ENCODE peak calls at places on chromosomes 13 and 19, in nine cellular contexts. One of them, this sample, is unnamed.
A peak's percentile ranks its signal among the peaks of the same experiment; 100 is the strongest.

GRCh38 chr19:6533000-6533328 is 2.1 kb downstream of the TNFSF9 start:
- DNase-seq in AG08396: no peak
- DNase-seq in brain pericyte: no peak
- DNase-seq in tibial nerve: no peak
- DNase-seq in cardiac muscle cell: no peak
- DNase-seq in fibroblast of pulmonary artery: no peak
- DNase-seq in amygdala: no peak
- DNase-seq in Daoy: no peak
- DNase-seq in heart right ventricle: no peak
- DNase-seq in this sample: no peak

GRCh38 chr13:84430015-84430414 is 547.7 kb upstream of the SLITRK1 start:
- DNase-seq in AG08396: no peak
- DNase-seq in brain pericyte: no peak
- DNase-seq in tibial nerve: no peak
- DNase-seq in cardiac muscle cell: peak; percentile 30
- DNase-seq in fibroblast of pulmonary artery: peak; percentile 46
- DNase-seq in amygdala: no peak
- DNase-seq in Daoy: no peak
- DNase-seq in heart right ventricle: no peak
- DNase-seq in this sample: no peak

GRCh38 chr19:10286803-10287737 is at the start of gene ICAM4:
- DNase-seq in AG08396: peak; percentile 30
- DNase-seq in brain pericyte: no peak
- DNase-seq in tibial nerve: no peak
- DNase-seq in cardiac muscle cell: peak; percentile 88
- DNase-seq in fibroblast of pulmonary artery: peak; percentile 74
- DNase-seq in amygdala: no peak
- DNase-seq in Daoy: peak; percentile 61
- DNase-seq in heart right ventricle: peak; percentile 90
- DNase-seq in this sample: no peak

GRCh38 chr13:106796280-106797047 is 228.5 kb upstream of the ARGLU1 start:
- DNase-seq in AG08396: no peak
- DNase-seq in brain pericyte: no peak
- DNase-seq in tibial nerve: no peak
- DNase-seq in cardiac muscle cell: peak; percentile 2
- DNase-seq in fibroblast of pulmonary artery: no peak
- DNase-seq in amygdala: no peak
- DNase-seq in Daoy: no peak
- DNase-seq in heart right ventricle: no peak
- DNase-seq in this sample: no peak

GRCh38 chr13:30169442-30169841 is 137.9 kb downstream of the KATNAL1 start:
- DNase-seq in AG08396: no peak
- DNase-seq in brain pericyte: no peak
- DNase-seq in tibial nerve: no peak
- DNase-seq in cardiac muscle cell: no peak
- DNase-seq in fibroblast of pulmonary artery: no peak
- DNase-seq in amygdala: no peak
- DNase-seq in Daoy: no peak
- DNase-seq in heart right ventricle: no peak
- DNase-seq in this sample: no peak

GRCh38 chr13:66491241-66491640 is 738.9 kb downstream of the PCDH9 start:
- DNase-seq in AG08396: no peak
- DNase-seq in brain pericyte: no peak
- DNase-seq in tibial nerve: no peak
- DNase-seq in cardiac muscle cell: no peak
- DNase-seq in fibroblast of pulmonary artery: no peak
- DNase-seq in amygdala: no peak
- DNase-seq in Daoy: no peak
- DNase-seq in heart right ventricle: no peak
- DNase-seq in this sample: no peak

GRCh38 chr19:41758846-41759245 is 3.5 kb downstream of the CEACAM6 start:
- DNase-seq in AG08396: no peak
- DNase-seq in brain pericyte: no peak
- DNase-seq in tibial nerve: no peak
- DNase-seq in cardiac muscle cell: no peak
- DNase-seq in fibroblast of pulmonary artery: no peak
- DNase-seq in amygdala: no peak
- DNase-seq in Daoy: no peak
- DNase-seq in heart right ventricle: no peak
- DNase-seq in this sample: no peak

GRCh38 chr19:11453468-11454341 is 18.3 kb downstream of the PRKCSH start:
- DNase-seq in AG08396: no peak
- DNase-seq in brain pericyte: no peak
- DNase-seq in tibial nerve: no peak
- DNase-seq in cardiac muscle cell: no peak
- DNase-seq in fibroblast of pulmonary artery: no peak
- DNase-seq in amygdala: no peak
- DNase-seq in Daoy: no peak
- DNase-seq in heart right ventricle: no peak
- DNase-seq in this sample: no peak

GRCh38 chr13:108005231-108005630 is 210.1 kb downstream of the LIG4 start:
- DNase-seq in AG08396: no peak
- DNase-seq in brain pericyte: no peak
- DNase-seq in tibial nerve: no peak
- DNase-seq in cardiac muscle cell: no peak
- DNase-seq in fibroblast of pulmonary artery: no peak
- DNase-seq in amygdala: no peak
- DNase-seq in Daoy: no peak
- DNase-seq in heart right ventricle: no peak
- DNase-seq in this sample: no peak

GRCh38 chr19:57850553-57851017 is 926 bp downstream of the ZNF587 start:
- DNase-seq in AG08396: no peak
- DNase-seq in brain pericyte: no peak
- DNase-seq in tibial nerve: no peak
- DNase-seq in cardiac muscle cell: peak; percentile 42
- DNase-seq in fibroblast of pulmonary artery: peak; percentile 45
- DNase-seq in amygdala: no peak
- DNase-seq in Daoy: peak; percentile 47
- DNase-seq in heart right ventricle: no peak
- DNase-seq in this sample: no peak

GRCh38 chr19:49691243-49692101 is 556 bp downstream of the CPT1C start:
- DNase-seq in AG08396: peak; percentile 95
- DNase-seq in brain pericyte: no peak
- DNase-seq in tibial nerve: no peak
- DNase-seq in cardiac muscle cell: peak; percentile 86
- DNase-seq in fibroblast of pulmonary artery: peak; percentile 75
- DNase-seq in amygdala: peak; percentile 76
- DNase-seq in Daoy: peak; percentile 76
- DNase-seq in heart right ventricle: peak; percentile 64
- DNase-seq in this sample: peak; percentile 69

GRCh38 chr13:37164635-37165034 is 59.2 kb upstream of the CSNK1A1L start:
- DNase-seq in AG08396: no peak
- DNase-seq in brain pericyte: no peak
- DNase-seq in tibial nerve: no peak
- DNase-seq in cardiac muscle cell: no peak
- DNase-seq in fibroblast of pulmonary artery: no peak
- DNase-seq in amygdala: no peak
- DNase-seq in Daoy: no peak
- DNase-seq in heart right ventricle: no peak
- DNase-seq in this sample: no peak

GRCh38 chr19:18322759-18323460 is at the start of gene LSM4:
- DNase-seq in AG08396: peak; percentile 99
- DNase-seq in brain pericyte: peak; percentile 91
- DNase-seq in tibial nerve: peak; percentile 97
- DNase-seq in cardiac muscle cell: peak; percentile 98
- DNase-seq in fibroblast of pulmonary artery: peak; percentile 97
- DNase-seq in amygdala: peak; percentile 93
- DNase-seq in Daoy: peak; percentile 99
- DNase-seq in heart right ventricle: peak; percentile 98
- DNase-seq in this sample: peak; percentile 98

GRCh38 chr19:3586707-3587346 is 1.5 kb downstream of the GIPC3 start:
- DNase-seq in AG08396: no peak
- DNase-seq in brain pericyte: no peak
- DNase-seq in tibial nerve: no peak
- DNase-seq in cardiac muscle cell: no peak
- DNase-seq in fibroblast of pulmonary artery: no peak
- DNase-seq in amygdala: no peak
- DNase-seq in Daoy: no peak
- DNase-seq in heart right ventricle: no peak
- DNase-seq in this sample: no peak

GRCh38 chr19:8302357-8302691 is 5.8 kb downstream of the CD320 start:
- DNase-seq in AG08396: no peak
- DNase-seq in brain pericyte: no peak
- DNase-seq in tibial nerve: peak; percentile 14
- DNase-seq in cardiac muscle cell: no peak
- DNase-seq in fibroblast of pulmonary artery: no peak
- DNase-seq in amygdala: no peak
- DNase-seq in Daoy: no peak
- DNase-seq in heart right ventricle: peak; percentile 76
- DNase-seq in this sample: no peak

GRCh38 chr13:108342369-108343289 is 73.1 kb downstream of the TNFSF13B start:
- DNase-seq in AG08396: peak; percentile 14
- DNase-seq in brain pericyte: no peak
- DNase-seq in tibial nerve: no peak
- DNase-seq in cardiac muscle cell: peak; percentile 42
- DNase-seq in fibroblast of pulmonary artery: peak; percentile 56
- DNase-seq in amygdala: no peak
- DNase-seq in Daoy: no peak
- DNase-seq in heart right ventricle: no peak
- DNase-seq in this sample: no peak

GRCh38 chr13:46202188-46202795 is 9.4 kb upstream of the LRRC63 start:
- DNase-seq in AG08396: no peak
- DNase-seq in brain pericyte: no peak
- DNase-seq in tibial nerve: no peak
- DNase-seq in cardiac muscle cell: no peak
- DNase-seq in fibroblast of pulmonary artery: no peak
- DNase-seq in amygdala: no peak
- DNase-seq in Daoy: no peak
- DNase-seq in heart right ventricle: no peak
- DNase-seq in this sample: no peak

GRCh38 chr19:22601906-22602630 is 32.1 kb upstream of the ZNF492 start:
- DNase-seq in AG08396: no peak
- DNase-seq in brain pericyte: no peak
- DNase-seq in tibial nerve: no peak
- DNase-seq in cardiac muscle cell: no peak
- DNase-seq in fibroblast of pulmonary artery: no peak
- DNase-seq in amygdala: no peak
- DNase-seq in Daoy: no peak
- DNase-seq in heart right ventricle: no peak
- DNase-seq in this sample: no peak

GRCh38 chr13:77918391-77919261 is at the start of gene EDNRB:
- DNase-seq in AG08396: peak; percentile 53
- DNase-seq in brain pericyte: no peak
- DNase-seq in tibial nerve: peak; percentile 28
- DNase-seq in cardiac muscle cell: peak; percentile 52
- DNase-seq in fibroblast of pulmonary artery: peak; percentile 44
- DNase-seq in amygdala: peak; percentile 12
- DNase-seq in Daoy: peak; percentile 21
- DNase-seq in heart right ventricle: peak; percentile 56
- DNase-seq in this sample: peak; percentile 18

GRCh38 chr13:99827011-99827410 is 144.6 kb downstream of the ZIC5 start:
- DNase-seq in AG08396: no peak
- DNase-seq in brain pericyte: no peak
- DNase-seq in tibial nerve: no peak
- DNase-seq in cardiac muscle cell: no peak
- DNase-seq in fibroblast of pulmonary artery: no peak
- DNase-seq in amygdala: no peak
- DNase-seq in Daoy: peak; percentile 86
- DNase-seq in heart right ventricle: no peak
- DNase-seq in this sample: no peak

GRCh38 chr13:22114630-22115311 is 443.9 kb downstream of the FGF9 start:
- DNase-seq in AG08396: peak; percentile 29
- DNase-seq in brain pericyte: no peak
- DNase-seq in tibial nerve: no peak
- DNase-seq in cardiac muscle cell: peak; percentile 0
- DNase-seq in fibroblast of pulmonary artery: no peak
- DNase-seq in amygdala: no peak
- DNase-seq in Daoy: peak; percentile 73
- DNase-seq in heart right ventricle: no peak
- DNase-seq in this sample: no peak

GRCh38 chr19:47719047-47719885 is 6.0 kb downstream of the EHD2 start:
- DNase-seq in AG08396: peak; percentile 94
- DNase-seq in brain pericyte: peak; percentile 93
- DNase-seq in tibial nerve: peak; percentile 77
- DNase-seq in cardiac muscle cell: peak; percentile 98
- DNase-seq in fibroblast of pulmonary artery: peak; percentile 96
- DNase-seq in amygdala: peak; percentile 51
- DNase-seq in Daoy: peak; percentile 92
- DNase-seq in heart right ventricle: peak; percentile 91
- DNase-seq in this sample: peak; percentile 58